ENCODE peak calls at places on chromosomes 16 and 17, in ten cellular contexts. S is ovary, C is RWPE2, Q is tibial artery, P is mammary epithelial cell, I is osteoblast, D is sigmoid colon, W is pancreas, X is left ventricle myocardium inferior, U is HCT116. L is an unnamed sample. For H3K4me1, the result is how much of the 10 kb centered on the place peaks cover.

GRCh38 chr17:79626156-79626890 is 15.5 kb upstream of the RBFOX3 start:
- DNase-seq in I (peak), D (peak), X (peak), Q (peak), U (no peak), W (no peak), C (peak), P (no peak), S (peak), L (no peak)

GRCh38 chr17:43171761-43172487 is 910 bp downstream of the NBR1 start:
- DNase-seq in X (no peak), Q (no peak), W (no peak), D (peak), I (peak), S (peak), U (peak), P (peak), C (peak), L (peak)

GRCh38 chr17:55266051-55266957 is 1.5 kb downstream of the HLF start:
- DNase-seq in S (peak), P (no peak), X (no peak), Q (no peak), D (peak), U (no peak), C (no peak), I (no peak), W (peak), L (no peak)

GRCh38 chr16:21598676-21599157 is 660 bp upstream of the METTL9 start:
- DNase-seq in X (no peak), I (peak), U (no peak), W (no peak), S (no peak), Q (no peak), C (no peak), P (peak), D (no peak), L (no peak)

GRCh38 chr16:74736531-74737157 is 36.0 kb upstream of the MLKL start:
- DNase-seq in X (no peak), I (peak), D (no peak), Q (no peak), S (no peak), C (no peak), U (no peak), P (no peak), W (no peak), L (no peak)

GRCh38 chr16:6898896-6899295 is 433.7 kb upstream of the RBFOX1 start:
- DNase-seq in C (no peak), U (no peak), P (no peak), Q (no peak), S (no peak), X (no peak), D (no peak), I (no peak), W (no peak), L (no peak)

GRCh38 chr16:74748042-74748709 is 26.4 kb downstream of the FA2H start:
- DNase-seq in I (no peak), P (no peak), Q (no peak), W (no peak), C (no peak), S (no peak), X (no peak), U (no peak), D (no peak), L (no peak)

GRCh38 chr17:81494984-81495383 is 17.6 kb downstream of the ACTG1 start:
- DNase-seq in I (no peak), S (no peak), P (no peak), C (peak), X (no peak), Q (no peak), W (no peak), U (no peak), D (no peak), L (no peak)

GRCh38 chr16:64182985-64183384 is 938.9 kb downstream of the CDH11 start:
- DNase-seq in U (no peak), W (no peak), C (no peak), P (no peak), S (no peak), I (no peak), Q (no peak), X (no peak), D (no peak), L (no peak)

GRCh38 chr17:68600881-68601564 is at the start of gene FAM20A:
- DNase-seq in W (peak), S (peak), Q (no peak), U (no peak), X (peak), P (no peak), I (peak), D (no peak), C (no peak), L (no peak)

GRCh38 chr16:49236216-49236615 is 45.4 kb downstream of the CBLN1 start:
- DNase-seq in U (no peak), I (no peak), X (no peak), W (no peak), S (no peak), C (no peak), P (no peak), D (no peak), Q (no peak), L (no peak)

GRCh38 chr16:47887496-47887895 is 268.3 kb downstream of the ABCC12 start:
- DNase-seq in W (no peak), D (no peak), S (no peak), X (no peak), C (peak), Q (no peak), P (peak), I (peak), U (no peak), L (peak)

GRCh38 chr17:66523378-66524174 is 221.2 kb downstream of the PRKCA start:
- DNase-seq in D (no peak), C (no peak), I (peak), Q (no peak), U (no peak), W (no peak), S (no peak), P (no peak), X (no peak), L (no peak)

GRCh38 chr17:58172369-58173071 is 5.7 kb downstream of the OR4D2 start:
- DNase-seq in C (no peak), P (peak), W (no peak), D (no peak), I (no peak), X (no peak), U (peak), Q (no peak), S (no peak), L (peak)

GRCh38 chr17:76081295-76082210 is 2.6 kb downstream of the ZACN start:
- DNase-seq in P (no peak), S (no peak), I (peak), D (no peak), C (no peak), W (no peak), X (no peak), Q (no peak), U (no peak), L (no peak)

GRCh38 chr17:58960068-58960467 is 146.6 kb downstream of the TRIM37 start:
- DNase-seq in P (peak), X (no peak), D (no peak), S (no peak), C (no peak), U (peak), I (no peak), W (no peak), Q (no peak), L (peak)

GRCh38 chr17:78250891-78251772 is 19.7 kb downstream of the TMEM235 start:
- DNase-seq in U (peak), I (peak), S (peak), W (peak), P (peak), D (peak), Q (peak), C (peak), X (peak), L (peak)

GRCh38 chr17:41223821-41224220 is 2.6 kb upstream of the KRTAP9-2 start:
- DNase-seq in S (no peak), W (no peak), X (no peak), Q (no peak), P (no peak), C (no peak), U (no peak), D (no peak), I (no peak), L (no peak)

GRCh38 chr16:21167360-21167759 is 8.9 kb downstream of the LDAF1 start:
- DNase-seq in U (peak), W (no peak), S (no peak), D (no peak), P (peak), X (no peak), Q (no peak), I (peak), C (no peak), L (peak)

GRCh38 chr17:27207073-27207511 is 86.8 kb upstream of the WSB1 start:
- DNase-seq in U (peak), D (no peak), I (no peak), S (no peak), C (no peak), X (no peak), Q (no peak), W (no peak), P (peak), L (peak)

GRCh38 chr16:25177831-25178688 is 38.7 kb upstream of the AQP8 start:
- DNase-seq in S (peak), I (peak), X (no peak), U (no peak), P (no peak), Q (no peak), D (no peak), W (peak), C (no peak), L (no peak)

GRCh38 chr17:56699186-56699895 is 105.8 kb downstream of the NOG start:
- DNase-seq in D (peak), I (peak), C (peak), Q (peak), W (peak), U (peak), P (peak), X (peak), S (no peak), L (peak)

GRCh38 chr16:71491032-71491431 is 1.9 kb upstream of the ZNF19 start:
- DNase-seq in X (no peak), I (no peak), Q (no peak), U (no peak), P (no peak), D (no peak), W (no peak), S (no peak), C (no peak), L (no peak)

GRCh38 chr17:6683730-6684459 is 29.3 kb downstream of the SLC13A5 start:
- DNase-seq in C (no peak), I (no peak), P (no peak), D (no peak), Q (no peak), S (no peak), U (no peak), X (no peak), W (no peak), L (no peak)

GRCh38 chr16:86590501-86591144 is 12.3 kb downstream of the FOXL1 start:
- DNase-seq in P (peak), C (no peak), W (no peak), X (no peak), I (peak), S (no peak), U (no peak), D (no peak), Q (peak), L (peak)

GRCh38 chr17:7279453-7279852 is 2.1 kb upstream of the SLC2A4 start:
- DNase-seq in C (no peak), D (no peak), Q (no peak), P (no peak), U (no peak), X (no peak), S (no peak), W (no peak), I (no peak), L (no peak)

GRCh38 chr16:67264866-67265265 is 14.5 kb upstream of the PLEKHG4 start:
- DNase-seq in P (no peak), Q (no peak), C (peak), D (peak), X (no peak), W (peak), S (peak), U (no peak), I (no peak), L (no peak)

GRCh38 chr16:67265834-67266233 is 13.5 kb upstream of the PLEKHG4 start:
- DNase-seq in W (peak), X (no peak), D (peak), U (no peak), Q (no peak), P (no peak), S (no peak), C (peak), I (peak), L (no peak)

GRCh38 chr16:67260426-67261063 is 11.8 kb downstream of the SLC9A5 start:
- DNase-seq in I (peak), Q (no peak), C (no peak), X (no peak), S (no peak), D (peak), P (peak), W (peak), U (no peak), L (no peak)

GRCh38 chr16:67264277-67264676 is 15.1 kb upstream of the PLEKHG4 start:
- DNase-seq in U (no peak), S (no peak), D (peak), Q (no peak), X (no peak), I (peak), W (no peak), P (no peak), C (no peak), L (no peak)

DNA sequence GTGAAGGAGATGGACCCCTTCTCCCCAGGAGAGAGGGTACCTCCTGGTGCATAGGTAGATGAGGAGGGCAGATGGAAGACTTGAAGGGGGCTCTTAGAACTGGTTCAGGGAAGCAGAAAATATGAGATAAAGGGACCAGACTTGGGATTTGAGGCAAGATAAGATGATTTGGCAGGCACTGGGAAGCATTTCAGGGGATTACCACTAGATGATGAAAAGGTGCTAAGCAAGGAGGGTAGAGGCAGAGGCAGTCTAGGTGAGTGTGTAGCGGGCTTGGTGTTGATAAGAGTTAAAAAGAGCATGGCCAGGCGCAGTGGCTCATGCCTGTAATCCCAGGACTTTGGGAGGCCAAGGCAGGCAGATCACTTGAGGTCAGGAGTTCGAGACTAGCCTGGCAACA is 14.4 kb downstream of the SLC9A5 start:
- DNase-seq in S (no peak), I (peak), C (no peak), P (no peak), U (no peak), D (no peak), W (no peak), Q (no peak), X (no peak), L (no peak)
- TF ChIP-seq CTCF in S (no peak), I (no peak), C (no peak), P (no peak), U (no peak), D (no peak), W (no peak), Q (no peak), X (no peak), L (no peak)

DNA sequence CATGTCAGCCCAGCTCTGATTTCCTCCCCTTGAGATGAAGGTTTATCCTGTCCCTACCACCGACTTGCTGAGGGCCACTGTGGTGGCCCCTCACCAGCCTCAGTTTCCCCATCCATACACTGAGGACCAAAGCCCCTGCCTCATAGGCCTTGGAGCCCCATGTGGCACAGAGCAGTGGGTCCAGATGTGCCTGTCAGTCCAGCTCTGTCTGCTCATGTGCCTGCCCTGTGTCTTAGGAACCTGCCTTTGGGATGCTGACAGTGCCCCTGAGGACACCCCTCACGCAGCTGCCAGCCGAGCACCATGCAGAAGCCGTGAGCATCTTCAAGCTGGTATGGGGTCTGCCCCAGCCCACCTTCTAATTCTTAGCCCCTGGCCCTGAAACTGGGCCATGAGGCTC is 35.7 kb downstream of the MYO15A start:
- DNase-seq in W (no peak), D (no peak), S (no peak), C (no peak), P (no peak), I (no peak), X (no peak), Q (no peak), U (no peak), L (no peak)
- H3K4me1 ChIP-seq in W (under half), D (under half), S (under half), C (under half), P (under half), I (under half), X (under half), Q (under half), U (under half), L (under half)

GRCh38 chr17:74987418-74987908 is at the start of gene CDR2L:
- DNase-seq in C (peak), W (peak), U (peak), P (peak), Q (peak), I (peak), S (peak), D (peak), X (peak), L (peak)
- TF ChIP-seq CTCF in C (no peak), W (no peak), U (no peak), P (no peak), Q (peak), I (no peak), S (no peak), D (no peak), X (no peak), L (peak)

GRCh38 chr16:3814755-3815154 is 65.8 kb downstream of the CREBBP start:
- DNase-seq in S (no peak), X (no peak), W (no peak), C (no peak), U (no peak), Q (no peak), D (no peak), P (no peak), I (no peak), L (no peak)
- H3K4me1 ChIP-seq in S (under half), X (half or more), W (under half), C (under half), U (under half), Q (half or more), D (half or more), P (under half), I (under half), L (under half)

GRCh38 chr16:82094942-82095540 is 60.0 kb downstream of the HSD17B2 start:
- DNase-seq in U (no peak), P (no peak), S (no peak), D (no peak), Q (no peak), C (no peak), X (no peak), W (no peak), I (no peak), L (no peak)

GRCh38 chr16:82093901-82094300 is 58.8 kb downstream of the HSD17B2 start:
- DNase-seq in D (no peak), U (no peak), P (peak), W (no peak), Q (no peak), I (peak), C (no peak), X (no peak), S (no peak), L (peak)

GRCh38 chr16:82091225-82091624 is 56.2 kb downstream of the HSD17B2 start:
- DNase-seq in W (no peak), I (peak), X (no peak), U (no peak), D (no peak), S (no peak), C (no peak), Q (no peak), P (no peak), L (peak)

GRCh38 chr16:82092711-82093110 is 57.7 kb downstream of the HSD17B2 start:
- DNase-seq in S (no peak), X (no peak), P (no peak), U (no peak), D (no peak), C (no peak), I (peak), Q (no peak), W (no peak), L (no peak)

DNA sequence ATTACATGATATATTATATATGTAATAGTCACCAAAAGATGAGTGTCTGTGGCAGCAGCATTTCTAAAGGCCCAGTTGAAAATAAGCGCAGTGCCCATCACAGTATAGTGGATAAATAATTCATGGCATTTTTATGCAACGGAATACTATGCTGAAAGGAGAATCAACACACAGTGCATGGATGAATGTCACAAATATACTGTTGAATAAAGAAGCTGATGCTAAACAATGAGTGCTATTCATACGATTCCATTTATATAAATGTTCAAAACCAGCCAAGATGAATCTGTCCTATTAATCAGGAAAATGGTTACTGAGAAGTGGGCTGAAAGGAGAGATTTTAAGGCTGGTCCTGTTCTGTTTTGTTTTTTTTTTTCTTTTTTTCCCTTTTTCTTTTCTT is 61.6 kb downstream of the HSD17B2 start:
- DNase-seq in D (no peak), X (no peak), P (no peak), U (no peak), I (no peak), S (no peak), W (no peak), C (no peak), Q (no peak), L (no peak)
- TF ChIP-seq CTCF in D (no peak), X (no peak), P (no peak), U (no peak), I (no peak), S (no peak), W (no peak), C (no peak), Q (no peak), L (no peak)

GRCh38 chr16:11738742-11739544 is 3.7 kb downstream of the TXNDC11 start:
- DNase-seq in U (no peak), S (no peak), P (no peak), I (no peak), C (no peak), W (no peak), Q (no peak), D (no peak), X (no peak), L (no peak)

GRCh38 chr16:11742536-11743307 is at the start of gene TXNDC11:
- DNase-seq in P (peak), C (peak), X (peak), D (peak), U (peak), W (peak), S (peak), Q (peak), I (peak), L (peak)

GRCh38 chr16:11742041-11742535 is 569 bp downstream of the TXNDC11 start:
- DNase-seq in P (peak), Q (peak), U (no peak), I (no peak), S (no peak), W (peak), D (peak), X (peak), C (peak), L (no peak)

GRCh38 chr16:11737678-11738077 is 5.0 kb downstream of the TXNDC11 start:
- DNase-seq in I (no peak), D (no peak), S (no peak), X (no peak), C (no peak), W (no peak), Q (no peak), U (no peak), P (no peak), L (no peak)

DNA sequence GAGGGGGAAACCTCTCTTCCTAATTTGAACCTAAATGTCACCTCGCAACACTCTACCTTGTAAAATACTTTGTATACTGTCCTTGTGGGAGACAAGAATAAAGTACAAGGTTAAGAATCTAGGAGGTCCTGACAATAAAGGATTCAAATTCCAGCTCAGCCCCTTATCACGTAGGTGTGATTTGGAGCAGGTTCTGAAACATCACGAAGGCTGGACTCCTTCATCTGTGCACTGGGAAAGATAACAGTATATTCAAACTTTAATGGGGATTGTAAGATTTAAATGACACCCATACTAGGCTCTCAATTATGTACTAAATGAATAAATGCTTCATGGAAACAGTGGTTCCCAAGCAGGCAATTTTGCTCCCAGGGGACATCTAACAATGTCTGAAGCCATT is 2.1 kb downstream of the TXNDC11 start:
- DNase-seq in S (no peak), W (no peak), X (no peak), P (no peak), U (no peak), I (no peak), Q (no peak), C (no peak), D (no peak), L (no peak)
- H3K4me1 ChIP-seq in S (under half), W (under half), X (half or more), P (under half), U (under half), I (under half), Q (under half), C (under half), D (half or more), L (under half)

L was measured in foreskin keratinocyte.